ENCODE peak calls at places on chromosomes 16 and 17, in eight cellular contexts. H is upper lobe of right lung, E is heart left ventricle, Y is fibroblast of lung, J is left ventricle myocardium inferior, W is ovary, U is colonic mucosa, Q is body of pancreas. A is an unnamed sample.

GRCh38 chr16:53369921-53370320 is 64.3 kb upstream of the RBL2 start:
- DNase-seq in Y (peak), W (no peak), E (no peak), Q (no peak), J (no peak), U (no peak), H (no peak), A (no peak)

GRCh38 chr17:72697602-72698146 is 394.8 kb downstream of the SLC39A11 start:
- DNase-seq in H (no peak), E (no peak), Y (no peak), Q (peak), W (no peak), J (no peak), U (no peak), A (no peak)

GRCh38 chr17:74922694-74923537 is at the start of gene USH1G:
- DNase-seq in U (no peak), E (peak), Y (peak), W (peak), H (no peak), J (no peak), Q (peak), A (peak)

GRCh38 chr16:85912271-85912974 is 13.5 kb downstream of the IRF8 start:
- DNase-seq in Q (peak), Y (peak), H (no peak), W (peak), U (no peak), E (peak), J (no peak), A (peak)

GRCh38 chr17:58375811-58376210 is 23.8 kb upstream of the SUPT4H1 start:
- DNase-seq in W (no peak), H (no peak), J (no peak), Y (no peak), Q (no peak), U (peak), E (no peak), A (no peak)

GRCh38 chr17:4340914-4341615 is 25.4 kb downstream of the UBE2G1 start:
- DNase-seq in W (no peak), Q (no peak), J (no peak), E (no peak), Y (no peak), H (no peak), U (no peak), A (no peak)

GRCh38 chr17:73160980-73161630 is 3.7 kb upstream of the SSTR2 start:
- DNase-seq in Y (no peak), U (no peak), J (no peak), W (no peak), Q (no peak), E (no peak), H (no peak), A (no peak)

GRCh38 chr17:58529275-58529674 is 14.8 kb upstream of the MTMR4 start:
- DNase-seq in H (no peak), J (no peak), Y (no peak), E (no peak), W (no peak), Q (no peak), U (no peak), A (no peak)

GRCh38 chr16:29813644-29814562 is 1.9 kb downstream of the PRRT2 start:
- DNase-seq in E (no peak), Y (no peak), Q (no peak), J (no peak), H (no peak), W (peak), U (no peak), A (peak)

GRCh38 chr16:70685938-70686375 is at the start of gene MTSS2:
- DNase-seq in H (peak), U (peak), J (peak), Y (peak), Q (peak), W (peak), E (peak), A (peak)

GRCh38 chr16:86227041-86227440 is 283.3 kb upstream of the FOXF1 start:
- DNase-seq in E (no peak), U (no peak), Y (no peak), J (no peak), H (peak), W (no peak), Q (no peak), A (no peak)

GRCh38 chr17:82297280-82297803 is 20.1 kb downstream of the CD7 start:
- DNase-seq in Y (peak), J (peak), Q (peak), E (peak), W (peak), U (peak), H (peak), A (peak)

GRCh38 chr16:49632111-49632797 is 223.7 kb downstream of the ZNF423 start:
- DNase-seq in H (no peak), E (no peak), U (no peak), W (peak), Q (no peak), J (no peak), Y (no peak), A (no peak)

GRCh38 chr17:17840751-17841591 is 4.2 kb upstream of the SREBF1 start:
- DNase-seq in Y (peak), E (no peak), H (no peak), U (no peak), Q (no peak), J (no peak), W (peak), A (no peak)

GRCh38 chr17:31807846-31808245 is 51.2 kb downstream of the COPRS start:
- DNase-seq in U (no peak), J (no peak), E (no peak), Q (no peak), W (no peak), Y (peak), H (no peak), A (no peak)

GRCh38 chr16:71499775-71500364 is 10.7 kb upstream of the ZNF19 start:
- DNase-seq in E (no peak), J (no peak), Y (peak), W (peak), Q (peak), U (peak), H (no peak), A (no peak)

GRCh38 chr16:70018254-70018653 is 67.1 kb downstream of the CLEC18A start:
- DNase-seq in U (no peak), E (no peak), J (no peak), H (no peak), Q (peak), W (no peak), Y (no peak), A (no peak)

GRCh38 chr16:57235128-57236092 is 9.6 kb upstream of the ARL2BP start:
- DNase-seq in Q (no peak), H (no peak), E (no peak), Y (peak), W (no peak), U (no peak), J (no peak), A (no peak)
- H3K4me3 ChIP-seq in Q (no peak), H (no peak), E (no peak), Y (no peak), W (no peak), U (no peak), J (no peak), A (no peak)

GRCh38 chr16:65964752-65965151 is 401.7 kb upstream of the CDH5 start:
- DNase-seq in E (no peak), Q (no peak), W (no peak), U (no peak), Y (no peak), J (no peak), H (no peak), A (no peak)
- TF ChIP-seq CTCF in E (no peak), Q (no peak), W (no peak), U (no peak), Y (no peak), J (no peak), H (no peak), A (no peak)

DNA sequence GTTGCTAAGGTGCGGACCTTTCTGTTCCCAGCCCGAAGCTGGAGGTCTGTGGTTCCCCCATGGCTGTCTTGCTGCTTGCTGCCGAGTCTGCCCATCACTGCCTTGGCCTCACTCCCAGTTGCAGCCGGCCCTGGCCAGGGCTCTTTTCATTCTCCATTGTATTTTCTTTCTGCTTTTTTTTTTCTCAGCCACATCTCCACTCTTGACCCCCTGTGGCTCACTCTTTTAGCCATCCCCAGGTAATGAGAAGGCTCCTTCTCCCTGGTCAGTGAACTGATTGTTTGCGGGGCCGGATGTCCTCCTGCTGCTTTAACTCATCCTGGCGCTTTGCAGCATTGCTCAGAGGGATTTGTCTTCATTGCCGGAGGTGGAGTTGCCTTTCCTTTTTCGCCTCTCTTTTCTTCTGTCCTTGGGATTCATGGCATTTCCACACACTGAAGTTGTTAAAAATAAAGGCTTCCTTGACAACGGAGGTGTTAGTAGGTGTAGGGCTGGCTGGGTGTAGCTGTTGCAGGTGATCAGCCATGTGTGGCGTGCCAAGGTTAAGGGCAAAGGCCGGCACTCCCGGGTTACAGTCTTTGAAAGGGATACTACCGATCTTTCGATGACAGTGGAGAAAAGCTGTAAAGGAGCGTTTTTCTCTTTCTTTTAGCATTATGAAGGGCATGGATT is 34.1 kb downstream of the MAP2K6 start:
- DNase-seq in U (peak), W (peak), J (peak), Q (peak), Y (no peak), E (no peak), H (no peak), A (peak)
- H3K4me3 ChIP-seq in U (no peak), W (no peak), J (peak), Q (no peak), Y (no peak), E (peak), H (no peak), A (no peak)

GRCh38 chr17:42917236-42917603 is 16.6 kb downstream of the G6PC1 start:
- DNase-seq in U (no peak), E (no peak), J (no peak), H (no peak), Y (no peak), Q (no peak), W (no peak), A (no peak)

GRCh38 chr17:42922335-42922734 is 21.7 kb downstream of the G6PC1 start:
- DNase-seq in J (no peak), Y (no peak), W (no peak), Q (no peak), H (no peak), U (no peak), E (no peak), A (no peak)

GRCh38 chr17:42920922-42921321 is 20.3 kb downstream of the G6PC1 start:
- DNase-seq in W (no peak), H (no peak), Y (no peak), Q (peak), U (no peak), J (peak), E (no peak), A (no peak)

GRCh38 chr17:42918902-42919521 is 18.4 kb downstream of the G6PC1 start:
- DNase-seq in W (no peak), Y (peak), Q (peak), J (no peak), U (no peak), H (no peak), E (no peak), A (no peak)

DNA sequence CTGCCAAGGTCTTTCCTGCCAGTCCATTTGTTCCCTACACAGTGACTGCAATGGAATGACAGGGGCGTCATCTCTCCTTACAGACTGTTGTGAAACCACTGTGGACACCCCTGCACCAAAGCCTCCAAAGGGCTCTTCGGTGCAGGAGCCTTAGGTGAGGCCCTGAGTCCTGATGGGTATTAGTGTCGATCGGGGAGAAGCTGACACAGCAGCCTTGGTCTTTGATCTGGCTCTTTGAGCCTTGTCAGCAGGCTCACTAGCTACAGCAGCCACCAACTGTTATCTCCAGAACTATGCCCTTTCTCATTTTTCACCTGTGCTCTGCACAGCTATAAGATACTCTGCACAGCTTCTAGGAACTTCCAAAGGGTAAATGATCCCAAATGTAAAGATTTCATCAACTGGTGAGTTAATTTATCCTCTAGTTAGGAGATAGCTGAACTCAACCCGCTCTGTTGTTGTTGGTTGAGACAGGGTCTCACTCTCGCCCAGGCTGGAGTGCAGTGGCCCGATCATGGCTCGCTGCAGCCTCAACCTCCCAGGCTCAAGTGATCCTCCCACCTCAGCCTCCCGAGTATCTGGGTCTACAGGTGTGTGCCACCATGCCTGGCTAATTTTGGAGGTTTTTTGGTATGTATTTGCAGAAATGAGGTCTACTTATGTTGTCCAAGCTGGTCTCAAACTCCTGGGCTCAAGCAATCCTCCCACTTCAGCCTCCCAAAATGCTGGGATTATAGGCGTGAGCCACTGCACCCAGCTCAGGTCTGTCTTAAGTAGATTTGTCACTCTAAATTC is 19.7 kb downstream of the G6PC1 start:
- DNase-seq in U (no peak), W (no peak), Q (peak), J (no peak), Y (no peak), E (no peak), H (no peak), A (no peak)
- TF ChIP-seq CTCF in U (no peak), W (no peak), Q (no peak), J (no peak), Y (no peak), E (no peak), H (no peak), A (no peak)

DNA sequence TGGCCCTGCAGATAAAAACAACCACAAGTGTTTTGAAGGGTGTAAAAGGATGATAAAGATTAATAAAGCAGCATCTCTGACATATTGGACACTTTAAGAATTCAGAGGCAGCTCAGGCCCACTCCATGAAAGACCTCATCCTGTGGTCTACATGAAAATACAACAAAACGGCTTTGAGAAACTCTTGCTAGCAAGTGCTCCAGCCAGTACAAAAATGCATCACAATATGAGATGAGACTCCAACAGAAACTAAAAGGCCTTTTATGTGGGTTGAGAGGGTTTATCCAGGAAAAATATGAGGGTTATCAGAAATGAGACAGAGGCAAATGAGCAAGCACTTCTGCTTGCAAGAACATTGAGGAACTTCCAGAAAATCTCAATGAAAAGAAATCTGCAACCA is 65.7 kb downstream of the LITAF start:
- DNase-seq in Y (no peak), Q (no peak), H (no peak), J (no peak), W (no peak), E (no peak), U (no peak), A (no peak)
- H3K4me3 ChIP-seq in Y (no peak), Q (no peak), H (no peak), J (no peak), W (no peak), E (no peak), U (no peak), A (no peak)

GRCh38 chr17:55238931-55239297 is 25.8 kb upstream of the HLF start:
- DNase-seq in U (peak), E (no peak), J (no peak), H (no peak), Y (no peak), Q (peak), W (no peak), A (no peak)
- TF ChIP-seq CTCF in U (no peak), E (no peak), J (peak), H (no peak), Y (no peak), Q (no peak), W (no peak), A (no peak)

GRCh38 chr17:79607941-79608728 is 2.7 kb downstream of the RBFOX3 start:
- DNase-seq in H (no peak), Q (peak), Y (no peak), U (no peak), E (no peak), J (no peak), W (no peak), A (peak)
- H3K4me3 ChIP-seq in H (no peak), Q (no peak), Y (no peak), U (no peak), E (no peak), J (no peak), W (no peak), A (peak)

GRCh38 chr17:1461193-1461944 is 5.3 kb upstream of the CRK start:
- DNase-seq in Y (no peak), U (no peak), J (no peak), W (no peak), H (no peak), Q (no peak), E (no peak), A (no peak)
- TF ChIP-seq CTCF in Y (no peak), U (no peak), J (no peak), W (no peak), H (no peak), Q (no peak), E (no peak), A (no peak)

DNA sequence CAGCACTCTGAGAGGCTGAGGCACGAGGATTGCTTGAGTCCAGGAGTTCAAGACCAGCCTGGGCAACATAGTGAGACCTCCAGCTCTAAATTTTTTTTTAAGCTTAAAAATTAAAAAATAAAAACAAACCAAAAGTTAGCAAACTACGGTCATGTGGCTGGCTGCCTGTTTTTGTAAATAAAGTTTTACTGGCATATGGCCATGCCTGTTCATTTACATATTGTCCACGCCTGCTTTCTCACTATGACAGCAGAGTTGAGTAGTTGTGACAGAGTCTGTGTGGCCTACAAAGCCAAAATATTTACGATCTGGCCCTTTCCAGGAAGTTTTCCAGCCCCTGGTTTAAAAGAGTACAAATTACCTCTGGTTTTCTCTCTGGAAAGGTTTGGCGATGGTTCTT is 3.3 kb downstream of the SLX4 start:
- DNase-seq in J (no peak), E (no peak), H (peak), Q (no peak), W (no peak), U (no peak), Y (no peak), A (no peak)
- H3K4me3 ChIP-seq in J (no peak), E (no peak), H (no peak), Q (no peak), W (no peak), U (no peak), Y (no peak), A (no peak)

DNA sequence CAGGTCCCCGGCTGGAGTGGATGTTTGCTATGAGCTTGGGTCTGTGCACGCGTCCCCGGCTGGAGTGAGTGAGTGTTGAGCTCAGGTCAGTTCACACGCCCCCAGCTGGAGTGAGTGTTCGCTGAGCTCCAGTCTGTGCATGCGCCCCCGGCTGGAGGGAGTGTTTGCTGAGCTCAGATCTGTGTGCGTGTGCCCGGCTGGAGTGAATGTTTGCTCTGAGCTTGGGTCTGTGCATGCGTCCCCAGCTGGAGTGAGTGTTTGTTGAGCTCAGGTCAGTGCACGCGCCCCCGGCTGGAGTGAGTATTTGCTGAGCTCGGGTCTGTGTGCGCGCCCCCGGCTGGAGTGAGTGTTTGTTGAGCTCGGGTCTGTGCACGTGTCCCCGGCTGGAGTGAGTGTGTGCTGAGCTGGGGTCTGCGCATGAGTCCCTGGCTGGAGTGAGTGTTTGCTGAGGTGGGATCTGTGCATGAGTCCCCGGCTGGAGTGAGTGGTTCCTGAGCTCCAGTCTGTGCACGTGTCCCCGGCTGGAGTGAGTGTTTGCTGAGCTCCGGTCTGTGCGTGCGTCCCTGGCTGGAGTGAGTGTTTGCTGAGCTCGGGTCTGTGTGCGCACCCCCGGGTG is 284.2 kb downstream of the SNX29 start:
- DNase-seq in U (no peak), W (peak), Y (peak), E (peak), H (no peak), J (no peak), Q (peak), A (no peak)
- TF ChIP-seq CTCF in U (no peak), W (no peak), Y (peak), E (no peak), H (no peak), J (no peak), Q (no peak), A (no peak)

A was measured in uterus.